ENCODE peak calls at places on chromosomes 5 and 9, in six cellular contexts. A is nucleus accumbens, M is A172, D is AML-193, K is NCI-H226, X is tibial artery. H is an unnamed sample.
A peak's percentile ranks its signal among the peaks of the same experiment; 100 is the strongest.

GRCh38 chr5:56561-57290 is 35.2 kb upstream of the PLEKHG4B start:
- DNase-seq in A (no peak), M (peak; percentile 50), D (no peak), K (peak; percentile 22), X (no peak), H (no peak)

GRCh38 chr9:121154782-121155181 is 46.9 kb downstream of the RAB14 start:
- DNase-seq in A (no peak), M (peak; percentile 91), D (no peak), K (peak; percentile 80), X (no peak), H (no peak)

GRCh38 chr5:95969055-95969454 is 7.4 kb upstream of the ELL2 start:
- DNase-seq in A (no peak), M (no peak), D (no peak), K (no peak), X (no peak), H (no peak)

GRCh38 chr5:143737073-143737472 is 74.9 kb upstream of the HMHB1 start:
- DNase-seq in A (no peak), M (no peak), D (no peak), K (no peak), X (no peak), H (no peak)

GRCh38 chr5:146565764-146566163 is 49.8 kb upstream of the GPR151 start:
- DNase-seq in A (no peak), M (peak; percentile 82), D (peak; percentile 70), K (peak; percentile 53), X (no peak), H (no peak)

GRCh38 chr5:173775261-173775660 is 112.9 kb upstream of the CPEB4 start:
- DNase-seq in A (no peak), M (no peak), D (no peak), K (no peak), X (no peak), H (no peak)

GRCh38 chr5:82886911-82887310 is 190.3 kb downstream of the TMEM167A start:
- DNase-seq in A (no peak), M (no peak), D (no peak), K (no peak), X (no peak), H (no peak)

GRCh38 chr5:1808466-1808865 is 7.3 kb downstream of the NDUFS6 start:
- DNase-seq in A (no peak), M (no peak), D (no peak), K (no peak), X (peak; percentile 9), H (no peak)

GRCh38 chr9:37705787-37706186 is 47.8 kb upstream of the TRMT10B start:
- DNase-seq in A (no peak), M (no peak), D (no peak), K (no peak), X (no peak), H (no peak)

GRCh38 chr5:138439537-138440225 is 824 bp downstream of the REEP2 start:
- DNase-seq in A (no peak), M (peak; percentile 7), D (no peak), K (no peak), X (no peak), H (no peak)

GRCh38 chr5:170070556-170071412 is 34.9 kb upstream of the FOXI1 start:
- DNase-seq in A (no peak), M (peak; percentile 16), D (no peak), K (no peak), X (no peak), H (no peak)

GRCh38 chr9:134353539-134353938 is 27.3 kb downstream of the RXRA start:
- DNase-seq in A (no peak), M (no peak), D (no peak), K (no peak), X (no peak), H (no peak)

GRCh38 chr5:43063731-43064171 is 23.6 kb upstream of the ANXA2R start:
- DNase-seq in A (no peak), M (peak; percentile 69), D (peak; percentile 48), K (no peak), X (no peak), H (no peak)

GRCh38 chr5:169637856-169638190 is 748 bp downstream of the DOCK2 start:
- DNase-seq in A (no peak), M (no peak), D (peak; percentile 75), K (no peak), X (no peak), H (no peak)

GRCh38 chr5:140381972-140382371 is 19.7 kb upstream of the ANKHD1 start:
- DNase-seq in A (no peak), M (no peak), D (no peak), K (no peak), X (no peak), H (no peak)

GRCh38 chr9:110444911-110445310 is 107.2 kb upstream of the TXNDC8 start:
- DNase-seq in A (no peak), M (peak; percentile 41), D (no peak), K (no peak), X (no peak), H (no peak)

H was measured in cortex of kidney.